ENCODE peak calls at places on chromosome 1, in four cellular contexts. One of them, this sample, is unnamed. For H3K9me3, the result is how much of the 10 kb centered on the place peaks cover.

GRCh38 chr1:162844153-162844552 is 16.8 kb downstream of the CCDC190 start:
- DNase-seq in neural progenitor cell: no peak
- DNase-seq in DND-41: no peak
- DNase-seq in OCI-LY7: no peak
- DNase-seq in this sample: no peak

GRCh38 chr1:151372411-151372934 is at the start of gene SELENBP1:
- DNase-seq in neural progenitor cell: peak
- DNase-seq in DND-41: no peak
- DNase-seq in OCI-LY7: no peak
- DNase-seq in this sample: no peak

GRCh38 chr1:52157582-52157981 is 15.7 kb downstream of the ZFYVE9 start:
- DNase-seq in DND-41: no peak
- DNase-seq in OCI-LY7: no peak
- DNase-seq in neural progenitor cell: no peak
- DNase-seq in this sample: no peak

GRCh38 chr1:64074767-64075166 is 128.7 kb upstream of the UBE2U start:
- DNase-seq in DND-41: no peak
- DNase-seq in OCI-LY7: no peak
- DNase-seq in neural progenitor cell: no peak
- DNase-seq in this sample: no peak

GRCh38 chr1:160205974-160206369 is 788 bp downstream of the PEA15 start:
- DNase-seq in OCI-LY7: peak
- DNase-seq in neural progenitor cell: peak
- DNase-seq in DND-41: peak
- DNase-seq in this sample: peak

GRCh38 chr1:162954824-162955223 is 93.8 kb upstream of the CCDC190 start:
- DNase-seq in DND-41: no peak
- DNase-seq in neural progenitor cell: no peak
- DNase-seq in OCI-LY7: no peak
- DNase-seq in this sample: no peak

GRCh38 chr1:39089811-39090519 is 63.8 kb downstream of the NDUFS5 start:
- DNase-seq in OCI-LY7: no peak
- DNase-seq in neural progenitor cell: peak
- DNase-seq in DND-41: no peak
- DNase-seq in this sample: no peak

GRCh38 chr1:41364444-41365319 is 3.4 kb downstream of the FOXO6 start:
- DNase-seq in neural progenitor cell: no peak
- DNase-seq in OCI-LY7: no peak
- DNase-seq in DND-41: no peak
- DNase-seq in this sample: no peak

GRCh38 chr1:19990703-19991102 is 11.3 kb upstream of the PLA2G2A start:
- DNase-seq in OCI-LY7: no peak
- DNase-seq in DND-41: no peak
- DNase-seq in neural progenitor cell: no peak
- DNase-seq in this sample: no peak

GRCh38 chr1:170668301-170668789 is 4.4 kb downstream of the PRRX1 start:
- DNase-seq in OCI-LY7: no peak
- DNase-seq in DND-41: no peak
- DNase-seq in neural progenitor cell: peak
- DNase-seq in this sample: no peak

GRCh38 chr1:35708179-35708891 is 10.3 kb downstream of the C1orf216 start:
- DNase-seq in OCI-LY7: no peak
- DNase-seq in neural progenitor cell: peak
- DNase-seq in DND-41: peak
- DNase-seq in this sample: no peak

GRCh38 chr1:186391841-186392240 is 16.2 kb downstream of the ODR4 start:
- DNase-seq in neural progenitor cell: no peak
- DNase-seq in OCI-LY7: no peak
- DNase-seq in DND-41: no peak
- DNase-seq in this sample: no peak

DNA sequence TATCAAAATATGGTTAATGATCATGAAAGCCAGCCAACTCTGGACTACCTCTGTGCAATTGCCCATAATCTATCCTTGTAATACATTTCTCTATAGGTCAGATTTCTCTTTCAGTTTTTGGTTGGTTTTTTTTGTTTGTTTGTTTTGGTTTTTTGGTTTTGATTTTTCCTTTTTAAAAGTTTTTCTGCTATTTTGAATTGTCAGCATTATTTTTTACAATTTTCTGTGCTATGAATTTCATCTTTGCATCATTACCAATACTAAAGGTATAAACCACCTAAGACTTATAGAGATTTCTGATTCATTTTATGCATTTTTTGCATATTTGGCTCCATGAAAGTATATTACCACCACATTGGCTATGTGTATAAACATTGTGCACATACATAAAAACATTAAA is 799.6 kb downstream of the ADGRL2 start:
- DNase-seq in OCI-LY7: no peak
- DNase-seq in neural progenitor cell: no peak
- DNase-seq in DND-41: no peak
- DNase-seq in this sample: no peak
- H3K9me3 ChIP-seq in OCI-LY7: under half
- H3K9me3 ChIP-seq in neural progenitor cell: under half
- H3K9me3 ChIP-seq in DND-41: under half
- H3K9me3 ChIP-seq in this sample: under half

GRCh38 chr1:78334114-78334513 is 156.7 kb upstream of the PTGFR start:
- DNase-seq in OCI-LY7: no peak
- DNase-seq in neural progenitor cell: no peak
- DNase-seq in DND-41: no peak
- DNase-seq in this sample: no peak
- H3K27ac ChIP-seq in OCI-LY7: no peak
- H3K27ac ChIP-seq in neural progenitor cell: no peak
- H3K27ac ChIP-seq in DND-41: no peak
- H3K27ac ChIP-seq in this sample: no peak

GRCh38 chr1:3003039-3003940 is 18.0 kb upstream of the ACTRT2 start:
- DNase-seq in neural progenitor cell: no peak
- DNase-seq in OCI-LY7: no peak
- DNase-seq in DND-41: no peak
- DNase-seq in this sample: no peak

GRCh38 chr1:3000214-3000613 is 21.1 kb upstream of the ACTRT2 start:
- DNase-seq in OCI-LY7: no peak
- DNase-seq in neural progenitor cell: no peak
- DNase-seq in DND-41: no peak
- DNase-seq in this sample: no peak

GRCh38 chr1:3002349-3003038 is 18.8 kb upstream of the ACTRT2 start:
- DNase-seq in neural progenitor cell: no peak
- DNase-seq in OCI-LY7: no peak
- DNase-seq in DND-41: no peak
- DNase-seq in this sample: no peak

GRCh38 chr1:3000671-3001470 is 20.4 kb upstream of the ACTRT2 start:
- DNase-seq in OCI-LY7: no peak
- DNase-seq in DND-41: no peak
- DNase-seq in neural progenitor cell: no peak
- DNase-seq in this sample: no peak

GRCh38 chr1:3001471-3002348 is 19.6 kb upstream of the ACTRT2 start:
- DNase-seq in DND-41: no peak
- DNase-seq in neural progenitor cell: no peak
- DNase-seq in OCI-LY7: no peak
- DNase-seq in this sample: no peak
- H3K9me3 ChIP-seq in DND-41: under half
- H3K9me3 ChIP-seq in neural progenitor cell: under half
- H3K9me3 ChIP-seq in OCI-LY7: under half
- H3K9me3 ChIP-seq in this sample: under half

DNA sequence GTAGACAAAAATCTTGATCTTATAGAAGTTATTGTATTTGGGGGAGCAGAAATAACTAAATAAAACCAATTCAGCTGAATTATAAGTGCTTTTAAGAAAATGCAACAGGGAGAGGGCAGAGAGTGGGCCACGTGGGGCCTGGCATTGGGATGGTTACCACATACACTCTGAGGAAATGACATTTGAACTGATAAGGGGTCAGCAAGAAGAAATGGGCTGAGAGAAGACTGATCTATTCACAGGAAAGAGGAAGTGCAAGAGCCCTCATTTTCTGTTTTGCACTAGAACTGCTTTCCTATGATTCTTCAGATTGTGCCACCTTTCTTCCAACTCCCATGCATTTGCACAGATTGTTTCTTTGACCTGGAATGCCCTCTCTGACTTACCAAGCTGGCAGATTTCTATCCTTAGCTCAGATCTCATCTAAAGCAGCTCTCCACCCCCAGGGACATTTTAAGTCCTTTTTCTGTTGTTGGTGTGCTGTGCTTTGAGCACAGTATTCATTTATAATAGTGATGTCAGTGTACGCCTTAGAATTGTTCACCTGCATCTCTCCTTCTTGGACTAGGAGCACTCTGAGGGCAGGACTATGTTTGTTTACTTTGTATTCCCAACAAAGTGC is 115.9 kb downstream of the FGGY start:
- DNase-seq in OCI-LY7: no peak
- DNase-seq in neural progenitor cell: no peak
- DNase-seq in DND-41: no peak
- DNase-seq in this sample: no peak
- H3K27ac ChIP-seq in OCI-LY7: no peak
- H3K27ac ChIP-seq in neural progenitor cell: no peak
- H3K27ac ChIP-seq in DND-41: no peak
- H3K27ac ChIP-seq in this sample: no peak

GRCh38 chr1:4169991-4170390 is 269.9 kb upstream of the C1orf174 start:
- DNase-seq in OCI-LY7: no peak
- DNase-seq in neural progenitor cell: no peak
- DNase-seq in DND-41: no peak
- DNase-seq in this sample: no peak
- H3K9me3 ChIP-seq in OCI-LY7: under half
- H3K9me3 ChIP-seq in neural progenitor cell: under half
- H3K9me3 ChIP-seq in DND-41: under half
- H3K9me3 ChIP-seq in this sample: under half

DNA sequence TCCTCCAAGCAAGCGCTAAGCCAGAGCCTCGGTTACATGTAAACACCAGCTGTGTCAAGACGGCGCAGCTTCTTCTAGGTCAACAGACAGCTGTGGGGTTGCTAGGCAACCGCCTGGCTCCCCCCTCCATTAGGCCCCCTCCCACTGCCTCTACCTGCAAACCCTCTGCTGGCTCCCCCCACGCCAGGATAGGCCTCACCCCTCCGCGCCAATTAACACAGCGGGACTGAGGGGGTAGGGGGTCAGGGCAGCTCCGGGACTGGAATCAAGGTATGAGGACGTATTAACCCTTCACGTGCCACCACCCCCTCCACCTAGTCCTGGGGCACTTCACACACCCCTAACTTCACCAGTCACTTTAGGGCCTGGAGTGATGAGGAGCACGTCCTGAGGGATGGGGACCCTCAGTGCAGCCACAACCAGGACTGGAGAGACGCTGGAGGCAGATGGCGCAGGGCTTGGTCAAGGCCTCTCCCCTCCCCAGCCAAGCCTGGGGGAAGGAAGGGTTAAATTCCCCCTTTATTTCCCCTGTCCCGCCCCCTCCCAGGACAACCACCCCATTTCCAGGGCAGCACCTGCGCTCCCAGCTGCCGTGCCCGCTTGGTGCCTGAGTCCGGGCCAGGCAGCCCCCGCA is 37.4 kb upstream of the WASF2 start:
- DNase-seq in OCI-LY7: peak
- DNase-seq in neural progenitor cell: peak
- DNase-seq in DND-41: peak
- DNase-seq in this sample: peak
- H3K27ac ChIP-seq in OCI-LY7: peak
- H3K27ac ChIP-seq in neural progenitor cell: no peak
- H3K27ac ChIP-seq in DND-41: no peak
- H3K27ac ChIP-seq in this sample: peak

DNA sequence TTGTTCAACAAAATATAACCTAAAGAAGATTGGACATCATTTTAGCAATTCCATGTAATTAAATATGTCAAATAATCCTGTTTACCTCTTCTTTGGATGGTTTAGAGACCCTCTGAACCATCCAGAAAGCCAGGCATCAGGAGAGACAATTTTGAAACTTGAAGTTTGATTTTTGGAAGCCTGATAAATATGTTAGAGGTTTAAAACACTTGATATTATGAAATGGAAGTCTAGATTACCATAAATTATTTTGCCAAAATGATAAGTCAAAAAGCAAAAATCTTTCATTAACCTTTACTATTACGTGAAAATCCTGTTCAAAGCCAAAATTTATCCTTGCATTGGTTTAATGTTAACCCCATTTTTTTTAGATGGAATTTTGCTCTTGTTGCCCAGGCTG is 43.5 kb downstream of the CCDC30 start:
- DNase-seq in DND-41: no peak
- DNase-seq in OCI-LY7: no peak
- DNase-seq in neural progenitor cell: no peak
- DNase-seq in this sample: no peak
- H3K9me3 ChIP-seq in DND-41: under half
- H3K9me3 ChIP-seq in OCI-LY7: under half
- H3K9me3 ChIP-seq in neural progenitor cell: under half
- H3K9me3 ChIP-seq in this sample: under half

DNA sequence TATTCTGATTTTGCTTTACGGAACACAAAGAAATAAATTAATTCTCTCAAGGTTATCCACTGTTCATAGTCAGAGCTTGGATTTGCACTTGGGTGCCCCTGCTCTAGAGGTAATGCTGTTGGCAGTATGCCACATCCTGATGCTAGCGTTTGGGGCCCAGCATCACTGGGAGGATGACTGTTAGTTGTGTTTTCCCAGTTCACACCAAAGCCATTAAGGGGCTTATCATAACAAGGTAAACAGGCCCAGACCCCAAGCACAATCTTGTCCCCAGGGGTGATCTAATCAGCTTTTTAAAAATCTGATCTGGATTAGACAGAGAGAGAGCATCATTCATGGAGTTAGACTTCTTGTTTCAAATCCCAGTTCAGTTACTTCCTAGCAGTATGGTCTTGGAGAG is 60.2 kb upstream of the PBX1 start:
- DNase-seq in OCI-LY7: no peak
- DNase-seq in DND-41: no peak
- DNase-seq in neural progenitor cell: no peak
- DNase-seq in this sample: no peak
- H3K27ac ChIP-seq in OCI-LY7: no peak
- H3K27ac ChIP-seq in DND-41: no peak
- H3K27ac ChIP-seq in neural progenitor cell: no peak
- H3K27ac ChIP-seq in this sample: no peak

GRCh38 chr1:152448095-152448494 is 34.0 kb upstream of the CRNN start:
- DNase-seq in DND-41: peak
- DNase-seq in neural progenitor cell: no peak
- DNase-seq in OCI-LY7: no peak
- DNase-seq in this sample: no peak
- H3K9me3 ChIP-seq in DND-41: under half
- H3K9me3 ChIP-seq in neural progenitor cell: under half
- H3K9me3 ChIP-seq in OCI-LY7: under half
- H3K9me3 ChIP-seq in this sample: under half

DNA sequence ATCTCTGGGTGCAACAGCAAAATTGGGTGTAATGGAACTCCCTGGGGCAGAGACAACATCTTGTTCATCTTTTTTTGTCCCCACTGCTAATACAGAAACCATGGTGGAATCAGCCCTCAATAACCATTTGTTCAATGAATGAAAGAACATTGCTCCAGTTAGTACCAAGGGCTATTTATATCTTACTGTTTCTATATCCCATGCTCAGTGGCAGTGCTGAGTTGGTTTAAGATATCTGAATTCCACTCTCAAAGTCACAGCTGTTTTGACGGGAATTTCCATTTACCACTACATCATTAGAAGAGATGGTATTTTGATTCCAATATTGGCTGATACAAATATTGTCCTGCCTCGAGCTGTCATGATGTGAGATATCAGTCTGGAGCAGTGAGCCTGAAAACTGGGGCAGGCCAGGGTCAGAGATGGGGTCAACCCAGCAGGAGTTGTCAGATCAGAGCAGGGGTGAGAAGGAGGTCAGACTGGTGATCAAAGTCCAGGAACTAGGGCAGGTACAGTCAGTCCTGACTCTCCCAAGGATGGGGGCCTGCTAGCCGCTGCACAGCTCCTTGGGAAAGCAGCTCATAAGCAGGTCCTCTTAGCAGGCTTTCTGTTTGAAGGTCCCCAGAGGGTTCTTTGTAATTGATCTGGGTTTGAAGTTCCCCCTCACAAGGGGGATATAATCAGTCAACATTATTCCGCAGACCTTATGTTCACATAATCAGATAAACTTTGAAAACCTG is 5.8 kb upstream of the PHC2 start:
- DNase-seq in DND-41: no peak
- DNase-seq in OCI-LY7: no peak
- DNase-seq in neural progenitor cell: no peak
- DNase-seq in this sample: no peak
- H3K27ac ChIP-seq in DND-41: no peak
- H3K27ac ChIP-seq in OCI-LY7: no peak
- H3K27ac ChIP-seq in neural progenitor cell: no peak
- H3K27ac ChIP-seq in this sample: no peak

This sample was measured in CD4-positive, alpha-beta memory T cell.